ENCODE peak calls at places on chromosomes 1 and 21, in eight cellular contexts. One of them, this sample, is unnamed.

GRCh38 chr1:27561126-27561899 is 42.6 kb downstream of the AHDC1 start:
- DNase-seq in brain microvascular endothelial cell: no peak
- DNase-seq in left ventricle myocardium inferior: peak
- DNase-seq in prostate gland: no peak
- DNase-seq in pancreas: no peak
- DNase-seq in lower lobe of right lung: no peak
- DNase-seq in astrocyte: no peak
- DNase-seq in CD8-positive, alpha-beta memory T cell: no peak
- DNase-seq in this sample: no peak

GRCh38 chr1:246527402-246528088 is 20.5 kb upstream of the SMYD3 start:
- DNase-seq in brain microvascular endothelial cell: no peak
- DNase-seq in prostate gland: no peak
- DNase-seq in lower lobe of right lung: no peak
- DNase-seq in pancreas: no peak
- DNase-seq in left ventricle myocardium inferior: no peak
- DNase-seq in astrocyte: no peak
- DNase-seq in CD8-positive, alpha-beta memory T cell: no peak
- DNase-seq in this sample: no peak

GRCh38 chr1:2894381-2895041 is 93.0 kb upstream of the TTC34 start:
- DNase-seq in CD8-positive, alpha-beta memory T cell: no peak
- DNase-seq in left ventricle myocardium inferior: no peak
- DNase-seq in lower lobe of right lung: no peak
- DNase-seq in prostate gland: no peak
- DNase-seq in pancreas: no peak
- DNase-seq in brain microvascular endothelial cell: no peak
- DNase-seq in astrocyte: no peak
- DNase-seq in this sample: no peak

GRCh38 chr1:62784509-62785365 is 805 bp downstream of the ATG4C start:
- DNase-seq in lower lobe of right lung: no peak
- DNase-seq in brain microvascular endothelial cell: no peak
- DNase-seq in left ventricle myocardium inferior: no peak
- DNase-seq in CD8-positive, alpha-beta memory T cell: no peak
- DNase-seq in prostate gland: no peak
- DNase-seq in pancreas: no peak
- DNase-seq in astrocyte: peak
- DNase-seq in this sample: no peak

GRCh38 chr1:20255666-20256065 is 35.0 kb upstream of the VWA5B1 start:
- DNase-seq in astrocyte: peak
- DNase-seq in brain microvascular endothelial cell: peak
- DNase-seq in lower lobe of right lung: no peak
- DNase-seq in pancreas: no peak
- DNase-seq in prostate gland: no peak
- DNase-seq in left ventricle myocardium inferior: no peak
- DNase-seq in CD8-positive, alpha-beta memory T cell: no peak
- DNase-seq in this sample: no peak

GRCh38 chr1:204359474-204360255 is at the start of gene PLEKHA6:
- DNase-seq in lower lobe of right lung: no peak
- DNase-seq in astrocyte: peak
- DNase-seq in prostate gland: no peak
- DNase-seq in left ventricle myocardium inferior: peak
- DNase-seq in pancreas: no peak
- DNase-seq in brain microvascular endothelial cell: no peak
- DNase-seq in CD8-positive, alpha-beta memory T cell: no peak
- DNase-seq in this sample: no peak

GRCh38 chr1:4132525-4133308 is 232.6 kb upstream of the C1orf174 start:
- DNase-seq in CD8-positive, alpha-beta memory T cell: no peak
- DNase-seq in left ventricle myocardium inferior: no peak
- DNase-seq in pancreas: peak
- DNase-seq in astrocyte: no peak
- DNase-seq in prostate gland: no peak
- DNase-seq in brain microvascular endothelial cell: no peak
- DNase-seq in lower lobe of right lung: no peak
- DNase-seq in this sample: no peak

GRCh38 chr1:159859757-159860156 is 2.7 kb downstream of the VSIG8 start:
- DNase-seq in lower lobe of right lung: no peak
- DNase-seq in pancreas: no peak
- DNase-seq in CD8-positive, alpha-beta memory T cell: no peak
- DNase-seq in brain microvascular endothelial cell: no peak
- DNase-seq in prostate gland: no peak
- DNase-seq in astrocyte: no peak
- DNase-seq in left ventricle myocardium inferior: no peak
- DNase-seq in this sample: no peak

GRCh38 chr1:75625795-75626194 is 14.9 kb upstream of the SLC44A5 start:
- DNase-seq in left ventricle myocardium inferior: no peak
- DNase-seq in prostate gland: no peak
- DNase-seq in CD8-positive, alpha-beta memory T cell: no peak
- DNase-seq in brain microvascular endothelial cell: no peak
- DNase-seq in astrocyte: no peak
- DNase-seq in pancreas: no peak
- DNase-seq in lower lobe of right lung: no peak
- DNase-seq in this sample: no peak

GRCh38 chr1:233885196-233886028 is 19.1 kb upstream of the SLC35F3 start:
- DNase-seq in prostate gland: no peak
- DNase-seq in astrocyte: peak
- DNase-seq in pancreas: no peak
- DNase-seq in brain microvascular endothelial cell: no peak
- DNase-seq in lower lobe of right lung: no peak
- DNase-seq in CD8-positive, alpha-beta memory T cell: no peak
- DNase-seq in left ventricle myocardium inferior: no peak
- DNase-seq in this sample: no peak

GRCh38 chr21:31559368-31560119 is 99.9 kb upstream of the SOD1 start:
- DNase-seq in CD8-positive, alpha-beta memory T cell: peak
- DNase-seq in left ventricle myocardium inferior: peak
- DNase-seq in brain microvascular endothelial cell: peak
- DNase-seq in astrocyte: peak
- DNase-seq in lower lobe of right lung: peak
- DNase-seq in prostate gland: peak
- DNase-seq in pancreas: peak
- DNase-seq in this sample: peak

GRCh38 chr21:31557956-31558838 is 101.3 kb upstream of the SOD1 start:
- DNase-seq in brain microvascular endothelial cell: peak
- DNase-seq in astrocyte: no peak
- DNase-seq in prostate gland: peak
- DNase-seq in CD8-positive, alpha-beta memory T cell: no peak
- DNase-seq in lower lobe of right lung: no peak
- DNase-seq in pancreas: peak
- DNase-seq in left ventricle myocardium inferior: no peak
- DNase-seq in this sample: no peak

GRCh38 chr21:31560479-31560878 is 99.0 kb upstream of the SOD1 start:
- DNase-seq in lower lobe of right lung: no peak
- DNase-seq in CD8-positive, alpha-beta memory T cell: no peak
- DNase-seq in left ventricle myocardium inferior: no peak
- DNase-seq in astrocyte: no peak
- DNase-seq in prostate gland: no peak
- DNase-seq in brain microvascular endothelial cell: no peak
- DNase-seq in pancreas: no peak
- DNase-seq in this sample: no peak

GRCh38 chr21:31557421-31557955 is 102.0 kb upstream of the SOD1 start:
- DNase-seq in pancreas: peak
- DNase-seq in left ventricle myocardium inferior: no peak
- DNase-seq in brain microvascular endothelial cell: no peak
- DNase-seq in astrocyte: no peak
- DNase-seq in lower lobe of right lung: no peak
- DNase-seq in CD8-positive, alpha-beta memory T cell: no peak
- DNase-seq in prostate gland: no peak
- DNase-seq in this sample: no peak

GRCh38 chr21:31558839-31559367 is 100.6 kb upstream of the SOD1 start:
- DNase-seq in CD8-positive, alpha-beta memory T cell: peak
- DNase-seq in astrocyte: peak
- DNase-seq in left ventricle myocardium inferior: peak
- DNase-seq in pancreas: peak
- DNase-seq in lower lobe of right lung: peak
- DNase-seq in prostate gland: peak
- DNase-seq in brain microvascular endothelial cell: peak
- DNase-seq in this sample: peak
- H3K27ac ChIP-seq in CD8-positive, alpha-beta memory T cell: no peak
- H3K27ac ChIP-seq in astrocyte: no peak
- H3K27ac ChIP-seq in left ventricle myocardium inferior: no peak
- H3K27ac ChIP-seq in pancreas: no peak
- H3K27ac ChIP-seq in lower lobe of right lung: no peak
- H3K27ac ChIP-seq in prostate gland: no peak
- H3K27ac ChIP-seq in brain microvascular endothelial cell: no peak
- H3K27ac ChIP-seq in this sample: no peak

GRCh38 chr1:104295516-104295915 is 545.8 kb downstream of the AMY1C start:
- DNase-seq in left ventricle myocardium inferior: no peak
- DNase-seq in pancreas: no peak
- DNase-seq in lower lobe of right lung: no peak
- DNase-seq in astrocyte: no peak
- DNase-seq in CD8-positive, alpha-beta memory T cell: no peak
- DNase-seq in prostate gland: no peak
- DNase-seq in brain microvascular endothelial cell: no peak
- DNase-seq in this sample: no peak
- H3K27ac ChIP-seq in left ventricle myocardium inferior: no peak
- H3K27ac ChIP-seq in pancreas: no peak
- H3K27ac ChIP-seq in lower lobe of right lung: no peak
- H3K27ac ChIP-seq in astrocyte: no peak
- H3K27ac ChIP-seq in CD8-positive, alpha-beta memory T cell: no peak
- H3K27ac ChIP-seq in prostate gland: no peak
- H3K27ac ChIP-seq in brain microvascular endothelial cell: no peak
- H3K27ac ChIP-seq in this sample: no peak

DNA sequence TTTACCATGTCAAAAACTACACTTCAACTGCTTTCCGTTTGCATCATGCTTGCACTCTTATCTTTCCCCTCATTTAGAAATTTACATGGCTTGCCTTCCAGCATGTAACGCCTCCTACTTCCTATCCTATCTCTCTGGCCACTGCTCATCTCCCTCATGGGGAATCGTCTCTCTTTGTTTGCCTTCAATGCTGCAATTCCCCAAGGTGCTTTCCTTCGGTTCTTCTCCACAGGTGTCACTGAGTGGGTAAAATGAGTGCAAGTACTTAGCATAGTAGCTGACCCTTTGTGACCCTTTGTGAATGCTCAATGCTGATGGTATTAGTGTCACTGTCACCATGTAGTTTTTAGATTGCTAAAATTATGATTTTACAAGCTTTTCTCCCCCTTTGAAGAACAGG is 63.1 kb downstream of the APP start:
- DNase-seq in prostate gland: no peak
- DNase-seq in brain microvascular endothelial cell: no peak
- DNase-seq in lower lobe of right lung: no peak
- DNase-seq in left ventricle myocardium inferior: no peak
- DNase-seq in CD8-positive, alpha-beta memory T cell: no peak
- DNase-seq in pancreas: no peak
- DNase-seq in astrocyte: no peak
- DNase-seq in this sample: no peak
- H3K27ac ChIP-seq in prostate gland: no peak
- H3K27ac ChIP-seq in brain microvascular endothelial cell: no peak
- H3K27ac ChIP-seq in lower lobe of right lung: no peak
- H3K27ac ChIP-seq in left ventricle myocardium inferior: no peak
- H3K27ac ChIP-seq in CD8-positive, alpha-beta memory T cell: no peak
- H3K27ac ChIP-seq in pancreas: no peak
- H3K27ac ChIP-seq in astrocyte: no peak
- H3K27ac ChIP-seq in this sample: no peak

DNA sequence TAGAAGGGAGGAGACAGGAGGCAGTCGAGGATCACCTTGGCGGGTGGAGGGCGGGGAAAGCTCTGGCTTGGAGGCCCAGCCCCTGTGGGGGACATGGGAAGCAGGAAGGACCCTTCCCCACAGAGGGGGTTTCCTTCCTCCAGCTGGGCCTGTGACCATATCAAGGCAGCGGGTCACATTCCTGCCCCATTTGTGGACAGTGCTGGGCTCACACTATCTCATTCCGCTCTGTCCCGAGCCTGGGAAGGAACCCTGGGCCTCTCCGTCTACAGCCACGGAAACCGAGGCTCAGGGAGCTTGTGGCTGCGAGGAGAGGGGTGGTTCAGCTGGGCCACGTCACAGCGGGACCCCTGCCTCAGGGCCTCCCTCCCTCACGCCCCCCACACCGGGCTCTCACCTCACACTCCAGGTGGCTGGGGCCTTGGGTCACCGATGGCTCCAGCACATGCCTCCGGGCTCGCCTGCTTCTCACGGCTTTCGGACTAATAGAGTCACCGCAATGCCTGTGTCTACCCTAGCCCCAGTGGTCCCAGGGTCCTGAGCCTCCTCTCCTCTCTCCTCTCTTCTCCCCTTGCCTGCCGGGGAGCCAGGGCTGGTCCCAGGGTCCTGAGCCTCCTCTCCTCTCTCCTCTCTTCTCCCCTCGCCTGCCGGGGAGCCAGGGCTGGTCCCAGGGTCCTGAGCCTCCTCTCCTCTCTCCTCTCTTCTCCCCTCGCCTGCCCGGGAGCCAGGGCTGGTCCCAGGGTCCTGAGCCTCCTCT is 56.4 kb downstream of the SLC19A1 start:
- DNase-seq in CD8-positive, alpha-beta memory T cell: no peak
- DNase-seq in left ventricle myocardium inferior: no peak
- DNase-seq in astrocyte: no peak
- DNase-seq in brain microvascular endothelial cell: no peak
- DNase-seq in prostate gland: no peak
- DNase-seq in lower lobe of right lung: no peak
- DNase-seq in pancreas: no peak
- DNase-seq in this sample: no peak
- H3K27ac ChIP-seq in CD8-positive, alpha-beta memory T cell: no peak
- H3K27ac ChIP-seq in left ventricle myocardium inferior: no peak
- H3K27ac ChIP-seq in astrocyte: no peak
- H3K27ac ChIP-seq in brain microvascular endothelial cell: no peak
- H3K27ac ChIP-seq in prostate gland: no peak
- H3K27ac ChIP-seq in lower lobe of right lung: no peak
- H3K27ac ChIP-seq in pancreas: no peak
- H3K27ac ChIP-seq in this sample: no peak

GRCh38 chr1:218424528-218424927 is 79.4 kb downstream of the TGFB2 start:
- DNase-seq in pancreas: no peak
- DNase-seq in prostate gland: no peak
- DNase-seq in brain microvascular endothelial cell: no peak
- DNase-seq in astrocyte: peak
- DNase-seq in left ventricle myocardium inferior: no peak
- DNase-seq in CD8-positive, alpha-beta memory T cell: no peak
- DNase-seq in lower lobe of right lung: no peak
- DNase-seq in this sample: no peak
- H3K27ac ChIP-seq in pancreas: no peak
- H3K27ac ChIP-seq in prostate gland: no peak
- H3K27ac ChIP-seq in brain microvascular endothelial cell: peak
- H3K27ac ChIP-seq in astrocyte: no peak
- H3K27ac ChIP-seq in left ventricle myocardium inferior: no peak
- H3K27ac ChIP-seq in CD8-positive, alpha-beta memory T cell: no peak
- H3K27ac ChIP-seq in lower lobe of right lung: no peak
- H3K27ac ChIP-seq in this sample: no peak